ENCODE peak calls at places on chromosomes 12 and 14, in ten cellular contexts. X is CD8-positive, alpha-beta memory T cell; E is AG10803; B is right cardiac atrium; Y is HFF-Myc; S is H7; K is prostate gland; D is bronchial epithelial cell; P is HCT116; G is brain microvascular endothelial cell. C is an unnamed sample.
A peak's percentile ranks its signal among the peaks of the same experiment; 100 is the strongest.

GRCh38 chr14:99122521-99123125 is 149.4 kb downstream of the BCL11B start:
- DNase-seq in G (no peak), E (no peak), S (peak; percentile 54), K (no peak), Y (no peak), D (no peak), B (no peak), P (no peak), X (no peak), C (no peak)

GRCh38 chr12:131347345-131347714 is 363.6 kb upstream of the SFSWAP start:
- DNase-seq in D (no peak), G (no peak), P (no peak), X (no peak), E (no peak), K (no peak), S (peak; percentile 53), Y (no peak), B (no peak), C (no peak)

GRCh38 chr12:116458492-116458891 is 100.7 kb upstream of the MAP1LC3B2 start:
- DNase-seq in E (no peak), P (no peak), X (no peak), Y (no peak), K (no peak), G (no peak), S (peak; percentile 38), D (no peak), B (no peak), C (no peak)

GRCh38 chr12:67790660-67791059 is 142.1 kb downstream of the DYRK2 start:
- DNase-seq in P (no peak), D (no peak), B (no peak), E (no peak), X (no peak), K (no peak), G (no peak), S (no peak), Y (no peak), C (no peak)

GRCh38 chr12:24595652-24596235 is 353.2 kb downstream of the BCAT1 start:
- DNase-seq in X (no peak), Y (no peak), D (no peak), B (no peak), K (no peak), S (peak; percentile 35), P (no peak), G (peak; percentile 24), E (no peak), C (peak; percentile 18)

GRCh38 chr12:83996671-83997070 is 915.9 kb downstream of the SLC6A15 start:
- DNase-seq in X (no peak), K (no peak), B (no peak), G (no peak), P (no peak), E (peak; percentile 5), S (no peak), D (peak; percentile 16), Y (no peak), C (peak; percentile 40)

GRCh38 chr14:84209021-84209420 is 1320.9 kb upstream of the FLRT2 start:
- DNase-seq in S (no peak), Y (no peak), X (no peak), D (peak; percentile 1), E (no peak), G (peak; percentile 2), K (no peak), B (no peak), P (no peak), C (no peak)

GRCh38 chr12:99152337-99152736 is 495.2 kb upstream of the GARIN6 start:
- DNase-seq in K (no peak), Y (no peak), X (no peak), D (no peak), S (no peak), G (no peak), P (no peak), E (no peak), B (no peak), C (no peak)

GRCh38 chr14:101451166-101451565 is 110.1 kb upstream of the DIO3 start:
- DNase-seq in X (no peak), P (no peak), E (no peak), G (no peak), S (peak; percentile 8), Y (no peak), K (no peak), D (no peak), B (no peak), C (no peak)

GRCh38 chr14:92321701-92322100 is 1.3 kb upstream of the SLC24A4 start:
- DNase-seq in D (no peak), X (no peak), G (no peak), B (no peak), S (no peak), Y (no peak), P (no peak), E (no peak), K (no peak), C (no peak)

GRCh38 chr14:92322516-92322915 is 449 bp upstream of the SLC24A4 start:
- DNase-seq in B (no peak), D (no peak), X (no peak), G (no peak), S (peak; percentile 70), P (no peak), K (no peak), Y (no peak), E (no peak), C (no peak)

GRCh38 chr14:92325835-92326234 is 2.9 kb downstream of the SLC24A4 start:
- DNase-seq in D (no peak), B (no peak), E (no peak), P (no peak), G (no peak), Y (no peak), X (no peak), S (peak; percentile 50), K (no peak), C (no peak)

GRCh38 chr14:92323031-92323915 is at the start of gene SLC24A4:
- DNase-seq in G (no peak), E (no peak), S (peak; percentile 88), B (no peak), K (no peak), X (no peak), D (no peak), P (no peak), Y (no peak), C (no peak)

DNA sequence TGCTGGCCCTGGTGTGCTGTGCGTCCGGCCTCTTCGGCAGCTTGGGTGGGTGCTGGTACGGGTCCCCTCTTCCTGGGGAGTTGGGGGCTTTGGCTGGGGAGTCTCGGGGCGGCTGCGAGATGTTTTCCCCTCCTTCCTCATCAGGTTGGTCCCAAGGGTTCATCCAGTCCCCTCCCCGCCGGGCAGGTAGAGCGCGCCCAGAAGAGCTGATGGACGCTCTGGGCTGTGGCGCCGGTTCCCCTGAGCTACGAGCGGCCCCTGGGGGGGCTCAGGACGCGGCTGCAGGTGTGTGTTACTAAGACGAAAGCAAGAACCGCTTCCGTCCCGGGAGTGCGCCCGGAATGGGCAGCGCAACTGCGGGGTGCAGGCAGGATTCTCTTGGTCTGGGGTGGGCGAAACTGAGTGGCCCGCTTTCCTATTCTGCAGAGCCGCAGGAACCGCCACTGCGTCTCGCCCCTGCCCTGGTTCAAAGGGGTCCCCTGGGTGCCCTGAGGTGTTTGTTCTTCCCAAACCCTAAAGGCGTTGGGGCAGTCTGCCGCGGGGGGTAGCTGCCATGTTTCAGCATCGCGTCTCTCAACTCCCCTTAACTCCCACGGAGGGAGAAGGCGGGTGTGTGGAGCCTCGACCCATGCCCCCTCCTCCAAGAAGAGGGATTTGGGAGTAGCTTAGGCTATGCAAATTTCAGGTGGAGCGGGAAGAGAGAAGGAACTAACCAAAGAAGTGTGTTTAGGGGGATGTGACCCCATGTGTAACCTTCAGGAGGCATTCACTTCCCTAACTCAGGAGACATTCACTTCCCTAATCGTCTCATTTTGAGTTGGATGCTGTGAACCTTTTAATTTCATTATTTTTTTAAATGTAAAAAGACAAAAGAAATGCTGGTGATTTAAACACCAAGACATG is 1.2 kb downstream of the SLC24A4 start:
- DNase-seq in E (no peak), S (peak; percentile 76), X (no peak), P (no peak), B (no peak), K (no peak), G (no peak), Y (no peak), D (no peak), C (no peak)
- H3K4me3 ChIP-seq in E (no peak overlapping the region), S (peak overlapping the region; percentile 41), X (no peak overlapping the region), P (no peak overlapping the region), B (peak overlapping the region; percentile 53), K (no peak overlapping the region), G (no peak overlapping the region), Y (no peak overlapping the region), D (no peak overlapping the region), C (no peak overlapping the region)

DNA sequence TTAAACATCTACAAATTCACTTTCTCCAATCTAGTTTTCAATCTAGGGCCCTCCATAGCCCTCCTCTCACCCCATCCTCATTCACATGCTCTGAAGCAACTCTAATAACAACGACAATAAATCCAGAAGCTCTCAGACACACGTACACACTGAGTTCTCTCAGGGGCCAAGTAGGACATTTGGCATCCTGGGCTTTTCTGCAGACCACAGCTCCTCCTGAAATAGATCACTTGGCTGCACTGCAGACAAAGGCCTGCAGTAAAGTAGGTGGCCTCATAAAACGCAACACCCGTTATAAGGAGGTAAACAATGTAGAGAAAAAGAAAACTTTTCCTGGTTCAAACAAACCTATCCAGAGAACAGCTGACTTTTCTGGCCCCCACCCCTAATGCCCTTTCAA is 111.2 kb downstream of the TMTC1 start:
- DNase-seq in S (no peak), K (no peak), Y (no peak), X (no peak), B (no peak), P (no peak), E (no peak), D (no peak), G (no peak), C (no peak)
- H3K4me3 ChIP-seq in S (no peak overlapping the region), K (no peak overlapping the region), Y (no peak overlapping the region), X (no peak overlapping the region), B (no peak overlapping the region), P (no peak overlapping the region), E (no peak overlapping the region), D (no peak overlapping the region), G (no peak overlapping the region), C (no peak overlapping the region)

GRCh38 chr14:23153891-23154796 is 29.3 kb downstream of the SLC7A8 start:
- DNase-seq in E (peak; percentile 92), B (peak; percentile 96), X (no peak), S (peak; percentile 85), D (peak; percentile 81), K (peak; percentile 96), G (peak; percentile 13), Y (peak; percentile 91), P (peak; percentile 38), C (peak; percentile 93)
- H3K4me3 ChIP-seq in E (peak overlapping the region; percentile 65), B (peak overlapping the region; percentile 2), X (no peak overlapping the region), S (no peak overlapping the region), D (peak overlapping the region; percentile 18), K (peak overlapping the region; percentile 15), G (no peak overlapping the region), Y (peak overlapping the region; percentile 33), P (no peak overlapping the region), C (peak overlapping the region; percentile 38)

DNA sequence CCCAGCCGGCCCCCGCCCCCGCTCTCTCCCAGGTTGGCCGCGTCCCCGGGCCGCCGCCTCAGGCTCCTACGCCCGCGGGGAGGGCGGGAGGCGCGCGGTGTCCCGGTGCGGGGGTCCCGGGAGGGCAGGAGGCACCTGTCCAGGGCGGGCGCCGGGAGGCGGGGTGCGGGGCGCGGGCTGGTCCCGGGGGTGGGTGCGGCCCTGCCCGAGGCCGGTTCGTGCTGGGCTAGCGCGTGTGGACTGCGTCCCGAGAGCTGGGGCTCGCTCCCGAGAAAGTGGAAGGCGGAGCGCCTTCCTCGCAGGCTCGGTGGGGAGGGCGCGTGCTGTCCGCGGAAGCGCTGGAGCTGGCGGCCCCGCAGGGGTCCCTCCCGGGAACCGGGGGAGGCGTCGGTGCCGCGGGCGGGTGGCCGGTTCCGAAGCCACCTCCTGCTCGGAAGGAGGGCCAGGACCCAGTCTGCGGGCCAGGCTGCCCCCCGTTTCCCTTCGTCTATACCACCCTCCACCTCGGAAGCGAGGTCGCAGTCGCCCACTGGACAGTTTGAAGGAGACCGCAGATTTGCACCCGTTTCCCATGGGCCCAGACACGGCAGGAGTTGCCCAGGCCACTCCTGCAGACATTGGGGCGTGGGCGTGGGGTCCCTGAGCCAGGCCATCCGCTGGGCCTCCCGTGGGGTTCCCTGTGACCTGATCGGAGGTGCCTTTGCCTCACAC is 636 bp downstream of the ZFYVE21 start:
- DNase-seq in P (no peak), S (peak; percentile 84), G (no peak), B (peak; percentile 83), Y (no peak), K (no peak), E (peak; percentile 29), D (no peak), X (no peak), C (no peak)
- H3K4me3 ChIP-seq in P (peak overlapping the region; percentile 70), S (peak overlapping the region; percentile 78), G (peak overlapping the region; percentile 76), B (peak overlapping the region; percentile 96), Y (peak overlapping the region; percentile 75), K (peak overlapping the region; percentile 86), E (peak overlapping the region; percentile 72), D (peak overlapping the region; percentile 79), X (peak overlapping the region; percentile 31), C (peak overlapping the region; percentile 67)